ENCODE peak calls at places on chromosomes 6 and 20, in nine cellular contexts. T is heart left ventricle, E is HCT116, K is AG04450, W is endodermal cell, R is GM13977, P is GM12865, X is GM20000, Z is stomach. Q is an unnamed sample.

GRCh38 chr20:2314759-2315439 is 19.1 kb downstream of the TGM3 start:
- DNase-seq in X (no peak), E (peak), T (peak), K (no peak), W (no peak), P (no peak), R (no peak), Z (no peak), Q (peak)

GRCh38 chr6:144217797-144218196 is 67.3 kb upstream of the UTRN start:
- DNase-seq in X (no peak), T (no peak), E (no peak), K (no peak), R (no peak), Z (no peak), P (no peak), W (no peak), Q (no peak)

GRCh38 chr20:2109425-2110210 is 8.0 kb downstream of the STK35 start:
- DNase-seq in W (no peak), T (peak), E (no peak), P (no peak), X (no peak), K (no peak), R (no peak), Z (peak), Q (no peak)

GRCh38 chr20:37897008-37897548 is 5.8 kb upstream of the VSTM2L start:
- DNase-seq in P (peak), W (peak), X (no peak), E (no peak), K (no peak), Z (no peak), T (no peak), R (no peak), Q (no peak)

GRCh38 chr20:47466704-47467459 is 34.8 kb upstream of the NCOA3 start:
- DNase-seq in Z (no peak), P (no peak), E (no peak), T (no peak), X (no peak), W (no peak), K (no peak), R (no peak), Q (no peak)

GRCh38 chr20:16922834-16923233 is 174.7 kb downstream of the OTOR start:
- DNase-seq in E (no peak), R (no peak), W (no peak), K (peak), X (no peak), P (no peak), T (no peak), Z (no peak), Q (peak)

GRCh38 chr6:155530219-155530834 is 74.7 kb upstream of the NOX3 start:
- DNase-seq in R (peak), W (no peak), E (peak), Z (no peak), P (peak), K (no peak), X (peak), T (no peak), Q (peak)

GRCh38 chr20:5844063-5844681 is 94.0 kb downstream of the SHLD1 start:
- DNase-seq in X (peak), Z (no peak), P (peak), E (peak), R (peak), K (no peak), W (no peak), T (no peak), Q (no peak)

GRCh38 chr20:62031462-62032092 is 34.1 kb downstream of the TAF4 start:
- DNase-seq in P (no peak), W (no peak), R (peak), T (peak), Z (no peak), X (no peak), E (no peak), K (no peak), Q (no peak)

GRCh38 chr6:5464096-5464885 is 203.0 kb downstream of the FARS2 start:
- DNase-seq in R (no peak), K (no peak), T (no peak), X (no peak), E (no peak), W (no peak), P (no peak), Z (no peak), Q (no peak)

GRCh38 chr6:163720460-163721235 is 306.1 kb downstream of the QKI start:
- DNase-seq in W (no peak), Z (no peak), X (no peak), K (no peak), R (no peak), E (no peak), P (no peak), T (no peak), Q (no peak)

DNA sequence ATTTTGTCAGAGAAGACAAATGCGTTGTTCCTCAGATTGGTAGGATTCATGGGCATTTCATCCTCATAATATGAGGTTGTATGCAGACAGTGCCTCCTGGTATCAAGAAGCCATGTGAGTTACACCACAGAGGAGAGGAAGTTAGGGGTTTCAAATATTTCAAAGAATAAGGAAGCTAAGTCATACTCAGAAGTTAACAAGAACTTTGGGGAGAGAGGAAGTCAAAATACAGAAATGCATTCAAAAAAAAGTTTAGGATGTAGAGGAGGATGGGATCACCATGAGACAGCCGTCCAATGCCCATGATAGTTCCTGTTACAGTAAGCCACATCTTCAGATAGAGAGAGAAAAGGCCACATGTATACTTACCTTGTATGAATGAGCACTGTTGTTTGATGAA is 22.3 kb downstream of the HLA-DOB start:
- DNase-seq in R (no peak), W (no peak), P (no peak), X (no peak), Z (no peak), T (no peak), K (no peak), E (no peak), Q (no peak)
- TF ChIP-seq CTCF in R (no peak), W (no peak), P (no peak), X (no peak), Z (no peak), T (no peak), K (no peak), E (no peak), Q (no peak)

GRCh38 chr6:110085285-110085684 is 94.2 kb downstream of the WASF1 start:
- DNase-seq in W (no peak), E (no peak), T (no peak), R (no peak), K (no peak), P (no peak), Z (no peak), X (no peak), Q (no peak)
- TF ChIP-seq CTCF in W (no peak), E (no peak), T (no peak), R (no peak), K (no peak), P (no peak), Z (no peak), X (no peak), Q (no peak)

DNA sequence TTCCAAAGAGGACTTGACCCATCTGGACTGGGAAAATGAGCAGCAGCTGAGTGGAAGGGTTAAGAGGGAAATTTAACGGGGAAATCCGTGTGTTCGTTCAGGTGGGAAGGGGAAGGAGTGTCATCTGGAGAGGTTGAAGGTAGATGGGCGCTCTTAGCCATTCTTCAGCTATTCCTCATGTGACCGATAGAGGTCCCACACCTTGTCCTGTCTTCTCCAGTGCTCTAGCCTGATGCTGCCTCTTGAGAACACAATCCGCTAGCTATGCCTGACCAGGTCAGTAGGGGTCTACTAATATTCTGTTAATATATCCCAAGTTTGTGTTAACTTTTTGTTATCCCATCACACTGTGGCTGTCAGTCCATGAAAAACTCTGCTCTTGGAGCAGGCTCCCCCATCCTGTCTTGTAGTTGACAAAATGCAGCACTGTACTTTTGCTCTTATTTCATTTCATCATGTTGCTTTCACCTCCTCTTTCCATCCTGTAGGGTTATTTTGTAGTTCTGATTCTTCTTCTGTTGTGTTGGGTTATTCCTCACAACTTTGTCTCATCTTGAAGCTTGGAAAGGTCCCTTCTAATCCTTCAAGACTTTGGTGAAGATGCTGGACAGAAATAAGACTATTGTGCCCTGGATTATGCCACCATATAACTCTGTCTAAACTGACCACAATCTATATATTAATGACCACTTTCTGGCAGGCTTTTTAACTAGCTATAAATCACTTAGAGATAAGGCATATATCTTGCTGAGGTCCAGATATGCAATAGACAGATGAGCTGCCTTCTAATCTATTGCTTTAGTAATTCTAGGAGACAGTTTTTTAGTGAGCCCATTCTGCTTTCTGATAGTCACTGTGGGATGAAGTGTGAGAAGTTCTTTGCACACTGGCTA is 123.4 kb upstream of the SUPT3H start:
- DNase-seq in X (peak), T (no peak), P (peak), Z (no peak), W (peak), K (no peak), E (peak), R (peak), Q (no peak)
- TF ChIP-seq CTCF in X (peak), T (no peak), P (peak), Z (no peak), W (peak), K (no peak), E (peak), R (peak), Q (peak)

DNA sequence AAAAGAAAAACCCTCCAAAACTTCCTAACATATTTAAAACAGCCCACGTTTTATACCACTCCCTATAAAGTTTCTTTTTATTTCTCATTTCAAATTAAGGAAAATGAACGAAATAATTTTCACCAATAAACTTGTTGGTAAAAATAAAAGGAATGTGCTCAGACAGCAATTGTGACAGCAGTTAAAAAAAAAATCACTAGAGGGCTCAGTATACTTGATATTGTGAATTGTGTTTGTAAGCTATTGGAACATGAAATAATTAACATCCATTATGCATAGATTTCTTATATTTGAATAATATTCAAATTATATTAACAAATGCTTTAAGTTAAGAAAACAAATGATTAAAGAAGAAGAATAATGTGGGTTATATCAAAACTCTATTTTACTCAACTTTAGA is 105.5 kb downstream of the ASCC3 start:
- DNase-seq in R (no peak), P (no peak), Z (no peak), E (no peak), W (no peak), K (no peak), T (no peak), X (no peak), Q (no peak)
- TF ChIP-seq CTCF in R (no peak), P (no peak), Z (no peak), E (peak), W (peak), K (peak), T (no peak), X (no peak), Q (no peak)

GRCh38 chr6:701696-702479 is 8.9 kb upstream of the EXOC2 start:
- DNase-seq in K (no peak), R (no peak), W (peak), Z (no peak), T (no peak), E (no peak), P (no peak), X (no peak), Q (no peak)
- TF ChIP-seq CTCF in K (no peak), R (no peak), W (peak), Z (no peak), T (no peak), E (no peak), P (peak), X (no peak), Q (no peak)

GRCh38 chr6:103797738-103798137 is 1062.0 kb downstream of the HACE1 start:
- DNase-seq in Z (no peak), X (no peak), P (no peak), W (no peak), T (no peak), R (no peak), K (no peak), E (no peak), Q (no peak)
- TF ChIP-seq CTCF in Z (no peak), X (peak), P (no peak), W (peak), T (no peak), R (peak), K (peak), E (peak), Q (no peak)

GRCh38 chr6:136956590-136957573 is 34.8 kb downstream of the SLC35D3 start:
- DNase-seq in T (no peak), Z (no peak), E (no peak), P (no peak), R (no peak), K (no peak), X (no peak), W (peak), Q (no peak)
- TF ChIP-seq CTCF in T (no peak), Z (no peak), E (no peak), P (no peak), R (no peak), K (no peak), X (no peak), W (peak), Q (no peak)

GRCh38 chr6:108114861-108115597 is 40.5 kb upstream of the OSTM1 start:
- DNase-seq in R (no peak), K (peak), Z (no peak), E (no peak), X (no peak), P (no peak), T (peak), W (peak), Q (no peak)
- TF ChIP-seq CTCF in R (no peak), K (peak), Z (no peak), E (no peak), X (no peak), P (no peak), T (no peak), W (peak), Q (no peak)

GRCh38 chr6:16769131-16769985 is 8.1 kb upstream of the ATXN1 start:
- DNase-seq in P (peak), K (no peak), X (peak), Z (peak), E (peak), T (no peak), W (peak), R (no peak), Q (peak)
- TF ChIP-seq CTCF in P (no peak), K (no peak), X (no peak), Z (no peak), E (no peak), T (no peak), W (no peak), R (no peak), Q (no peak)

GRCh38 chr6:40328376-40328987 is 258.7 kb downstream of the LRFN2 start:
- DNase-seq in K (no peak), P (peak), R (no peak), W (peak), X (peak), T (no peak), Z (peak), E (peak), Q (no peak)
- TF ChIP-seq CTCF in K (peak), P (peak), R (peak), W (peak), X (peak), T (peak), Z (peak), E (peak), Q (peak)